ENCODE peak calls at places on chromosomes 4 and X, in five cellular contexts. B is IMR-90, P is endothelial cell of umbilical vein, W is K562, X is fibroblast of lung. Z is an unnamed sample.

GRCh38 chr4:52643846-52644245 is 15.3 kb downstream of the USP46 start:
- DNase-seq in B (peak), P (peak), W (no peak), X (peak), Z (peak)

GRCh38 chrX:12237131-12237530 is 98.9 kb downstream of the FRMPD4 start:
- DNase-seq in B (no peak), P (peak), W (no peak), X (no peak), Z (peak)

GRCh38 chr4:26839534-26839951 is 21.1 kb upstream of the STIM2 start:
- DNase-seq in B (peak), P (no peak), W (no peak), X (peak), Z (peak)

GRCh38 chr4:174217273-174218126 is 66.0 kb downstream of the FBXO8 start:
- DNase-seq in B (peak), P (no peak), W (no peak), X (peak), Z (peak)

GRCh38 chrX:11530621-11531020 is 135.1 kb downstream of the ARHGAP6 start:
- DNase-seq in B (peak), P (no peak), W (no peak), X (peak), Z (no peak)

GRCh38 chrX:20313889-20314288 is 47.2 kb upstream of the RPS6KA3 start:
- DNase-seq in B (no peak), P (no peak), W (no peak), X (no peak), Z (no peak)

GRCh38 chr4:40976343-40976742 is 226.6 kb downstream of the NSUN7 start:
- DNase-seq in B (peak), P (peak), W (peak), X (peak), Z (peak)

GRCh38 chr4:7668826-7669225 is 234.1 kb upstream of the PSAPL1 start:
- DNase-seq in B (no peak), P (no peak), W (no peak), X (no peak), Z (no peak)

GRCh38 chr4:40585201-40585789 is 44.4 kb downstream of the RBM47 start:
- DNase-seq in B (no peak), P (no peak), W (no peak), X (no peak), Z (peak)

GRCh38 chr4:179858221-179858620 is 2385.0 kb upstream of the TENM3 start:
- DNase-seq in B (no peak), P (no peak), W (no peak), X (no peak), Z (no peak)

GRCh38 chrX:41085105-41085882 is at the start of gene USP9X:
- DNase-seq in B (peak), P (peak), W (peak), X (peak), Z (peak)

GRCh38 chr4:106868381-106869035 is 167.6 kb downstream of the DKK2 start:
- DNase-seq in B (no peak), P (peak), W (no peak), X (peak), Z (peak)

GRCh38 chrX:109890910-109891502 is 111.9 kb upstream of the TMEM164 start:
- DNase-seq in B (peak), P (peak), W (peak), X (peak), Z (peak)

GRCh38 chrX:130840345-130840744 is 62.7 kb downstream of the ENOX2 start:
- DNase-seq in B (no peak), P (no peak), W (no peak), X (no peak), Z (no peak)

GRCh38 chr4:7890635-7891393 is 48.8 kb downstream of the AFAP1 start:
- DNase-seq in B (peak), P (peak), W (no peak), X (peak), Z (peak)

GRCh38 chrX:15269618-15270521 is at the start of gene ASB9:
- DNase-seq in B (peak), P (peak), W (no peak), X (peak), Z (peak)

GRCh38 chrX:10016516-10017132 is 49.5 kb downstream of the CLDN34 start:
- DNase-seq in B (no peak), P (peak), W (no peak), X (no peak), Z (no peak)

GRCh38 chrX:68762649-68763268 is 66.1 kb upstream of the EFNB1 start:
- DNase-seq in B (no peak), P (no peak), W (no peak), X (no peak), Z (no peak)

GRCh38 chr4:93182722-93183121 is 645.8 kb upstream of the ATOH1 start:
- DNase-seq in B (no peak), P (no peak), W (no peak), X (no peak), Z (peak)

GRCh38 chr4:77636902-77637301 is 31.3 kb downstream of the CXCL13 start:
- DNase-seq in B (peak), P (peak), W (no peak), X (peak), Z (peak)

GRCh38 chrX:71618303-71618721 is at the start of gene CXCR3:
- DNase-seq in B (no peak), P (no peak), W (no peak), X (peak), Z (no peak)
- H3K9ac ChIP-seq in B (no peak), P (no peak), W (no peak), X (no peak), Z (no peak)

GRCh38 chr4:3870567-3870962 is 104.4 kb downstream of the ADRA2C start:
- DNase-seq in B (no peak), P (no peak), W (no peak), X (no peak), Z (no peak)
- H3K4me2 ChIP-seq in B (no peak), P (no peak), W (no peak), X (no peak), Z (no peak)

DNA sequence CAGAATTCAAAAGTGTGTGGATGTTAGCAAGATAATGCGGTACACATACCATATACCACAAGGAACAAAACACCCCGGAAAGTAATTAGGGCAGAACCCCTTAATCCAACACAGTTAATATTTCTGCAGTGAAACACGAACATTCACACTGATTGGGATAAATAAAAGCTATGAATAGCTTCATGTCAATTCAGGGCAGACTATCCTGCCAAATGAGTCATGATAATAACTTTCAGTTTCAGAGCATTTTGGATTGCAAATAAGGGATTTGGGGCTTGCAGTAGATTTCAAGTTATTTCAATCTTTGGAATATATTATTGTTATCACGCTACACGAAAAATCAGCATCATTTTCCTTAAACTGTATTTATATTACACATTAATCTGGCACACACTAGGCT is 24.3 kb downstream of the IRF2 start:
- DNase-seq in B (peak), P (peak), W (no peak), X (peak), Z (peak)
- H3K9ac ChIP-seq in B (no peak), P (no peak), W (no peak), X (no peak), Z (no peak)

GRCh38 chr4:4397441-4397819 is 10.5 kb downstream of the NSG1 start:
- DNase-seq in B (no peak), P (no peak), W (no peak), X (no peak), Z (no peak)
- H3K4me2 ChIP-seq in B (no peak), P (no peak), W (no peak), X (no peak), Z (no peak)

GRCh38 chr4:113555868-113556267 is 205.7 kb downstream of the CAMK2D start:
- DNase-seq in B (no peak), P (no peak), W (no peak), X (no peak), Z (no peak)
- H3K9ac ChIP-seq in B (no peak), P (no peak), W (no peak), X (no peak), Z (no peak)

GRCh38 chrX:140022482-140022881 is 57.2 kb upstream of the CXorf66 start:
- DNase-seq in B (no peak), P (no peak), W (no peak), X (no peak), Z (no peak)
- H3K4me2 ChIP-seq in B (no peak), P (no peak), W (no peak), X (no peak), Z (no peak)

DNA sequence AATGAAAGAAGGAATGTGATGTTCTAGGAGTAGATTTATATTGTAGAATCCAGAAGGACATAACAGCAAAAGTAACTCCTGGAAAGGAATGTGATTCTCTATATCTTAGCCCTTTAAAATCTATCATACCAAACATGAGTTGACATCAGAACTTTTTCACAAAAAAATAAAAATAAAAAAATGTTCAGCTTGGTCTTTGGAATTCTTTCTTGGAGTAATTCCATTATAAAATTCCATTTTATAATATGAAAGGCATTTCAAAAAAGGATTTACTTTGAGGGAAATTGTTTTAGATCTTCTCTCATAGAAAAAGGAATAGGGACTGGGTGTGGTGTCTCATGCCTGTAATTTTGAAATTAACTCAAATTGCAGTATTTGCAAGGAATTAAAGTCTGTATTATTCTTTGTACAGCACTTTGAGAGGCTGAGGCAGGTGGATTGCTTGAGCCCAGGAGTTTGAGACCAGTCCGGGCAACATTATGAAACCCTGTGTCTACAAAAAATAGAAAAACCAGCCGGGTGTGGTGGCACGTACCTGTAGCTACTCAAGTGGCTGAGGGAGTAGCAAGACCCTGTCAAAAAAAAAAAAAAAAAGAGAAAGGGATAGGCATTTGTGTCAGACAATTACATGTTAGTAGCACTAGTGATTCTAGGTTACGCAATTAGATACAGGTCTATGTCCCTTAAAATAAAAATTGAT is 134.9 kb downstream of the SLC4A4 start:
- DNase-seq in B (no peak), P (no peak), W (no peak), X (peak), Z (no peak)
- H3K9ac ChIP-seq in B (no peak), P (no peak), W (no peak), X (no peak), Z (no peak)